ENCODE peak calls at places on chromosomes 7 and 10, in four cellular contexts. U is foreskin fibroblast; T is CD8-positive, alpha-beta T cell; D is hepatocyte. B is an unnamed sample.
A peak's percentile ranks its signal among the peaks of the same experiment; 100 is the strongest.

GRCh38 chr7:27129729-27130539 is 623 bp downstream of the HOXA4 start:
- DNase-seq in T (no peak), D (peak; percentile 53), U (no peak), B (peak; percentile 37)

GRCh38 chr7:94367940-94368339 is 26.8 kb upstream of the COL1A2 start:
- DNase-seq in T (no peak), U (no peak), D (peak; percentile 15), B (peak; percentile 83)

GRCh38 chr10:48626986-48627731 is 22.3 kb upstream of the ARHGAP22 start:
- DNase-seq in T (no peak), D (no peak), U (no peak), B (no peak)

GRCh38 chr10:132329565-132330485 is 2.2 kb upstream of the LRRC27 start:
- DNase-seq in T (no peak), U (peak; percentile 76), D (no peak), B (peak; percentile 63)

GRCh38 chr10:103787251-103787816 is 68.0 kb downstream of the SH3PXD2A start:
- DNase-seq in D (no peak), U (no peak), T (no peak), B (no peak)

GRCh38 chr10:104589871-104590270 is 51.2 kb upstream of the SORCS3 start:
- DNase-seq in D (no peak), U (peak; percentile 49), T (no peak), B (peak; percentile 69)

GRCh38 chr7:139855498-139856270 is 26.6 kb downstream of the TBXAS1 start:
- DNase-seq in D (no peak), U (no peak), T (no peak), B (no peak)

GRCh38 chr10:8043569-8044306 is 10.8 kb upstream of the GATA3 start:
- DNase-seq in T (peak; percentile 43), U (no peak), D (peak; percentile 33), B (no peak)

GRCh38 chr10:37010741-37011140 is 114.7 kb upstream of the ANKRD30A start:
- DNase-seq in T (no peak), D (no peak), U (no peak), B (no peak)

GRCh38 chr7:116727432-116728009 is 55.5 kb downstream of the MET start:
- DNase-seq in T (no peak), D (no peak), U (no peak), B (no peak)

GRCh38 chr10:34576789-34577188 is 238.3 kb downstream of the PARD3 start:
- DNase-seq in T (no peak), U (no peak), D (no peak), B (no peak)

GRCh38 chr10:5688587-5688986 is 3.9 kb downstream of the TASOR2 start:
- DNase-seq in T (no peak), U (no peak), D (no peak), B (no peak)

GRCh38 chr7:112202819-112203218 is 3.4 kb downstream of the DOCK4 start:
- DNase-seq in U (no peak), D (peak; percentile 45), T (peak; percentile 44), B (no peak)

GRCh38 chr10:101141622-101142532 is 10.8 kb downstream of the TLX1 start:
- DNase-seq in T (peak; percentile 83), D (peak; percentile 90), U (peak; percentile 71), B (peak; percentile 76)

GRCh38 chr10:53699231-53699630 is 926.6 kb upstream of the MBL2 start:
- DNase-seq in T (no peak), D (no peak), U (no peak), B (no peak)

GRCh38 chr10:5546891-5547683 is 22.3 kb downstream of the CALML3 start:
- DNase-seq in T (no peak), D (peak; percentile 55), U (peak; percentile 31), B (no peak)

GRCh38 chr10:122171270-122171669 is 99.8 kb upstream of the BTBD16 start:
- DNase-seq in D (no peak), T (no peak), U (no peak), B (no peak)

GRCh38 chr10:100983868-100984669 is 3.2 kb downstream of the MRPL43 start:
- DNase-seq in U (no peak), D (no peak), T (no peak), B (no peak)

GRCh38 chr10:102235598-102235920 is 5.8 kb downstream of the PITX3 start:
- DNase-seq in T (no peak), D (no peak), U (no peak), B (no peak)

GRCh38 chr7:148914208-148914777 is 30.2 kb upstream of the EZH2 start:
- DNase-seq in D (peak; percentile 37), U (no peak), T (no peak), B (peak; percentile 33)

GRCh38 chr10:102009801-102010425 is 46.1 kb downstream of the ARMH3 start:
- DNase-seq in U (peak; percentile 81), D (peak; percentile 86), T (peak; percentile 24), B (peak; percentile 93)

GRCh38 chr7:6589151-6589828 is 531 bp upstream of the INTS15 start:
- DNase-seq in T (no peak), U (no peak), D (no peak), B (no peak)
- H3K4me3 ChIP-seq in T (peak overlapping the region; percentile 31), U (peak overlapping the region; percentile 50), D (no peak overlapping the region), B (peak overlapping the region; percentile 36)

GRCh38 chr7:155597753-155598140 is 46.7 kb upstream of the RBM33 start:
- DNase-seq in D (no peak), U (no peak), T (no peak), B (peak; percentile 55)

GRCh38 chr7:155602156-155602555 is 42.3 kb upstream of the RBM33 start:
- DNase-seq in T (no peak), U (no peak), D (no peak), B (no peak)

GRCh38 chr7:155594961-155595366 is 48.6 kb upstream of the CNPY1 start:
- DNase-seq in D (peak; percentile 47), T (no peak), U (no peak), B (no peak)

GRCh38 chr7:155602750-155603149 is 41.7 kb upstream of the RBM33 start:
- DNase-seq in T (no peak), U (no peak), D (no peak), B (no peak)

GRCh38 chr7:155598810-155599210 is 45.7 kb upstream of the RBM33 start:
- DNase-seq in U (peak; percentile 53), T (peak; percentile 88), D (peak; percentile 88), B (peak; percentile 57)
- TF ChIP-seq CTCF in U (peak; percentile 99), T (peak; percentile 96), D (peak; percentile 96), B (peak; percentile 99)

GRCh38 chr10:71255540-71255816 is 43.1 kb downstream of the UNC5B start:
- DNase-seq in D (no peak), T (no peak), U (no peak), B (no peak)

GRCh38 chr10:71255817-71256660 is 43.7 kb downstream of the UNC5B start:
- DNase-seq in D (peak; percentile 50), T (no peak), U (peak; percentile 91), B (peak; percentile 90)

GRCh38 chr10:71253981-71254818 is 41.8 kb downstream of the UNC5B start:
- DNase-seq in T (no peak), D (no peak), U (no peak), B (no peak)

GRCh38 chr10:71256661-71257030 is 44.3 kb downstream of the UNC5B start:
- DNase-seq in D (no peak), T (no peak), U (no peak), B (no peak)

DNA sequence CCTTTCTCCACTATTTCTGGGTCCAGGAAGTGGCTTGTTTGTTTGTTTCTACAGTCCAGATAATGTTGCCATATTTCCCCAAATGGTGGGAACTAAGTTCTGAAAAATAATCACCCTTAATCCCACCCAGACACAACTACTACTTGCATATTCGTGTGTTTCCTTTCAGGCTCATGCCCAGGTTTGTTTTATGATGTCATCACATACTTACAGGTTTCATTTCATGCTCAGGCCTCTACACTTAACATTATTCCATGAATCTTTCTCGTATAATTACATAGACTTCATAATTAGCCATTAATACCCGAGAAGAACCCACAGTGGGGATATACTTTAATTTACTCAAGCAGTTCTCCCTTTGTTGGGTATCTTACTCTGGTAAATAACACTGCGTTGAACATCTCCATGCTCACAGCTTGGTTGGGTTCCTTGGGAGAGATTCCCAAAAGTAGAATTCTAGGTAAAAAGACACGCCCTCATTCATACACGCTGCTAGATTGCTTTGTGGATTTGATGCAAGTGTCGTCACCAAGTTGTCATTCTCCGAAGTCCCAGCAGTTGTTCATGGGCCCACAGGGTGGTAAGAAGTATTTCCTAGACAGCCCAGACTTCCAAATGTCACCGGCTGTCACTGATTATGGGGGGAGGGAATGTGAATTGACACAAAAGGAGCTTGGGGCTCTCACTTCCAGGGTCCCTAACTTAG is 42.6 kb downstream of the UNC5B start:
- DNase-seq in U (no peak), T (no peak), D (no peak), B (no peak)
- H3K4me3 ChIP-seq in U (no peak overlapping the region), T (no peak overlapping the region), D (no peak overlapping the region), B (no peak overlapping the region)

DNA sequence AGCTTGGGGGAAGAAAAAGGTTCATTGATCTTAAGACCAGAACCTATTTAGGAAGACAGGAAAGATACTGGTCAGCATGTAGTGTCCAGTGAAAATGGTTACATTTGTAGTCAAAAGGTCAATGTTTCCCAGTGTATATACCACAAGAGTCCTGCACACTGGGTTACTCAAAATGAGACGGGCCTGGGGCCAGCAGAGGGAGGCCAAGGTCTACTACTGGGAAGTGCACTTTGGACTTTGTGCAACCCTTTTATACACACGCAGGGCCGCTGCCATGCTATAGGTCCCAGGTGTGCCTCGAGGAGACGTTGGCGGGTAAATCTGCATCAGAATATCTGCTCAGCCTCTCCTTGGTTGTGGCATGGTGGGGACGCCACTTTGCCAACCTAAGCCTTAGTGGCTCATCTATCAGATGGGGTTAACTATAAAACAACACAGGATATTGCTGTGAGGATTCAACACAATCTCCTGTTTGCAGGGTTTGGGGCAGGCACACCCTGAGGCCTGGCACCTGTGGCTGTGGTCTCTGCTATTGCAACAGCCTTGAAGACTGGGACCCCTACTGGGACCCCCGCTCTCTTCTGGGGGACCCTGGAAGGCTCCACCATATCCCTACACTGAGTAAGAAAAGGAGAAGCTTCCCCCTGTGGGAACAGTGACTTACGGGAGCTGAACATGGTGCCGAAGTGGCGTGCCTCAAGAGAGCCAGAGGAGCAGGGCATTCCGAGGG is 19.7 kb downstream of the CLRN3 start:
- DNase-seq in U (no peak), D (peak; percentile 80), T (no peak), B (no peak)
- TF ChIP-seq CTCF in U (no peak), D (peak; percentile 52), T (no peak), B (no peak)

GRCh38 chr10:76139431-76139830 is 708.0 kb downstream of the LRMDA start:
- DNase-seq in D (no peak), U (no peak), T (no peak), B (no peak)
- H3K4me3 ChIP-seq in D (no peak overlapping the region), U (no peak overlapping the region), T (no peak overlapping the region), B (no peak overlapping the region)

DNA sequence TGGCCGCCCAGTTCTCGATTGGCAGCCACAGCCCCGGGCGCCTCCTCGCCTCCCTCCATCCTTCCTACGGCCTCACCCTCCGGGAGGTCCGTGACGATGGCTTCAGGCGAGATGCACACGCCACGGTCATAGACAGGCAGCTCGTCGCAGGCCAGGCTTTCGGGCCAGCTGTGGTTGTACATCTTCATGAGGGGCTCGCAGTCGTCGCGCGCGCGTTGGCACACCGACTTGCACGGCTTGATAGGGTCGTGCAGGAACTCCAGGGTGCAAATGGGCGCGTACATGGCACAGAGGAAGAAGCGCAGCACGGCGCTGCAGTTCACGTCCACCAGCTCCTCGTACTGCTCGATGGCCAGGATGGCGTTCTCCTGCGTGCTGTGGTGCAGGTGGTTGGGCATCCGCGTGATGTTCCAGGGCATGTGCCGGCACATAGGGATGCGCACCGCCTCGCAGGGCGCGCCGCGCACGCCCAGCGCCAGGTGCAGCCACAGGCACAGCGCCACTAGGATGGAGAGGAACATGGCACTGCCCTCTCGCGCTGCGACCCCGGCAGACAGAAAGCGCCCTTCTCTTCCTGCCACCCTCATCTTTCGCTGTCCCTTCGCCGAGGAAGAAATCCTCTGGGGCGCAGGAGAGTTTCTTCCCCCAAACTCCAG is 472 bp downstream of the SFRP4 start:
- DNase-seq in U (no peak), D (peak; percentile 41), T (no peak), B (no peak)
- TF ChIP-seq CTCF in U (no peak), D (no peak), T (no peak), B (no peak)

GRCh38 chr7:98869001-98869373 is 827 bp downstream of the TMEM130 start:
- DNase-seq in U (no peak), D (no peak), T (no peak), B (no peak)
- H3K4me3 ChIP-seq in U (peak overlapping the region; percentile 54), D (no peak overlapping the region), T (no peak overlapping the region), B (no peak overlapping the region)

GRCh38 chr10:22420787-22421517 is 75.7 kb downstream of the SPAG6 start:
- DNase-seq in U (no peak), D (no peak), T (peak; percentile 8), B (peak; percentile 42)
- TF ChIP-seq CTCF in U (no peak), D (peak; percentile 25), T (peak; percentile 37), B (peak; percentile 36)